ENCODE peak calls at places on chromosomes 6 and 20, in nine cellular contexts. O is neural progenitor cell; W is IMR-90; K is thoracic aorta; U is right lobe of liver; T is CD8-positive, alpha-beta T cell; S is uterus; L is tibial nerve; N is heart left ventricle. I is an unnamed sample.

GRCh38 chr6:133241901-133242760 is 974 bp downstream of the EYA4 start:
- DNase-seq in U (peak), S (no peak), O (peak), K (no peak), N (peak), L (no peak), W (peak), T (no peak), I (no peak)

GRCh38 chr6:133428299-133428698 is 187.1 kb downstream of the EYA4 start:
- DNase-seq in N (no peak), O (no peak), S (no peak), T (no peak), U (no peak), K (no peak), L (no peak), W (no peak), I (no peak)

GRCh38 chr20:3071610-3072529 is at the start of gene OXT:
- DNase-seq in K (no peak), U (peak), L (no peak), T (peak), W (no peak), S (peak), N (peak), O (peak), I (peak)

GRCh38 chr20:4563534-4563933 is 158.2 kb upstream of the PRND start:
- DNase-seq in O (peak), N (no peak), K (no peak), S (no peak), W (peak), U (no peak), L (no peak), T (no peak), I (no peak)

GRCh38 chr6:87481936-87482335 is 9.2 kb downstream of the SLC35A1 start:
- DNase-seq in S (no peak), K (no peak), N (no peak), U (no peak), T (no peak), O (no peak), L (no peak), W (no peak), I (no peak)

GRCh38 chr20:10902836-10903410 is 229.1 kb upstream of the JAG1 start:
- DNase-seq in U (no peak), O (no peak), S (no peak), T (no peak), K (no peak), L (no peak), W (no peak), N (no peak), I (no peak)

GRCh38 chr20:1242530-1242929 is 16.7 kb downstream of the RAD21L1 start:
- DNase-seq in O (no peak), S (no peak), W (peak), U (no peak), N (no peak), K (no peak), T (no peak), L (no peak), I (no peak)

GRCh38 chr6:155181498-155181897 is 82.3 kb upstream of the CLDN20 start:
- DNase-seq in S (no peak), L (no peak), T (no peak), N (no peak), W (no peak), U (no peak), O (no peak), K (no peak), I (no peak)

GRCh38 chr20:51958636-51959542 is 156.6 kb upstream of the SALL4 start:
- DNase-seq in U (no peak), W (peak), S (no peak), O (peak), N (no peak), L (no peak), T (no peak), K (no peak), I (peak)
- H3K4me3 ChIP-seq in U (no peak), W (no peak), S (no peak), O (peak), N (no peak), L (no peak), T (no peak), K (no peak), I (no peak)

GRCh38 chr6:54737247-54737646 is 109.3 kb upstream of the FAM83B start:
- DNase-seq in L (no peak), U (no peak), O (peak), K (no peak), T (no peak), N (no peak), S (no peak), W (no peak), I (no peak)
- TF ChIP-seq CTCF in L (no peak), U (peak), O (peak), K (no peak), T (no peak), N (no peak), S (no peak), W (peak), I (no peak)

DNA sequence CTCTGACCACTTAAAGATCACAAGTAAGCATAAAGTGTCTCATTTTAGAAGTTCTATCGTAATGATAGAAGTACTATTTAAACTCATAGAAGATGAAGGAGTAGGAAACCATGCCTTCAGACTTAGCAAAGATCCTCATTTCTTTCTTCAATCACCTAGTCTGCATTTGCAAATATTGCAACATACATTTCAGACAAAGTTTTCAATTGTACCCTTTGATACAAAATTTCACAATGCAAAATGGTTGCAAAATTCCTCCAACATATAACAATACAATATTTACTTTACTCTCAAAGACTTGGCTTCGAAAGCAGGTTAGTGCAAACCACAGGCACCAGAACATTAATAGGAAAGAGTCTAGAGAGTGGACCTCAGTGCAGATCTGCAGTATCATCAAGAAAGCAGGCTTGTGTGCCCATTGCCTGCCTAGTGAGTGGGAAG is 16.1 kb upstream of the ROS1 start:
- DNase-seq in S (no peak), O (no peak), W (peak), L (no peak), T (no peak), N (no peak), U (no peak), K (no peak), I (no peak)
- H3K4me3 ChIP-seq in S (no peak), O (no peak), W (no peak), L (no peak), T (no peak), N (no peak), U (no peak), K (no peak), I (no peak)

GRCh38 chr6:66496659-66497058 is 789.6 kb upstream of the EYS start:
- DNase-seq in W (no peak), U (no peak), S (no peak), K (no peak), O (peak), N (no peak), L (no peak), T (no peak), I (no peak)
- TF ChIP-seq CTCF in W (no peak), U (peak), S (no peak), K (no peak), O (peak), N (no peak), L (no peak), T (no peak), I (no peak)

GRCh38 chr20:49557449-49557848 is 10.5 kb downstream of the PTGIS start:
- DNase-seq in N (no peak), W (peak), O (no peak), K (no peak), S (no peak), T (no peak), U (no peak), L (no peak), I (no peak)
- H3K4me3 ChIP-seq in N (no peak), W (no peak), O (no peak), K (peak), S (peak), T (no peak), U (no peak), L (peak), I (no peak)

GRCh38 chr6:5025911-5026819 is 22.3 kb upstream of the RPP40 start:
- DNase-seq in O (peak), U (peak), T (no peak), K (no peak), W (peak), L (no peak), S (peak), N (peak), I (peak)
- TF ChIP-seq CTCF in O (peak), U (no peak), T (no peak), K (no peak), W (no peak), L (no peak), S (no peak), N (no peak), I (no peak)

GRCh38 chr20:25018841-25019240 is 26.3 kb upstream of the APMAP start:
- DNase-seq in W (no peak), U (no peak), K (no peak), S (no peak), L (no peak), T (no peak), N (no peak), O (no peak), I (no peak)

GRCh38 chr20:25021336-25021735 is 28.8 kb upstream of the APMAP start:
- DNase-seq in L (no peak), U (no peak), K (no peak), O (no peak), T (no peak), W (no peak), N (peak), S (no peak), I (no peak)

GRCh38 chr20:25020901-25021301 is 28.4 kb upstream of the APMAP start:
- DNase-seq in S (no peak), L (no peak), T (no peak), N (peak), W (no peak), U (no peak), O (no peak), K (no peak), I (peak)

GRCh38 chr20:25019381-25020155 is 27.0 kb upstream of the APMAP start:
- DNase-seq in N (peak), S (no peak), K (no peak), U (peak), O (no peak), W (no peak), T (no peak), L (no peak), I (no peak)

DNA sequence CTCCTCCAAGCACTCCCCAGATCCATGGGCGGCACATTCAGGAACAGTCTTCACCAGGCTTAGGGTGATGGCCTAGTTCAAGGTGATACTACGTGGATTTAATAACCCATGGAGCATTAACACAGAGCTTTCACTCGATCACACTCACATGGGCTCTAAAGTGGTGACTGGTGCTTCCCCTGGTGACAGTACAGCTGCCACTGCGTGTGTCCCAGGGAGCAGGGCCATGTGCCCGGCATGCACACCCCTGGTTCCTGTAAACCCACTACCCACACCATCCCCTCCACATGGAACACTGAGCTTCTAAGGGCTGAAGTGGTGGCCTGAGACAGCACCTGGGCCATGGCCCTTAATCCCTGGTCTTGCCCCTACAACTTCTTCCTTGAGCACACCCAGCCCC is 27.8 kb upstream of the APMAP start:
- DNase-seq in L (no peak), S (no peak), T (no peak), O (no peak), N (peak), W (no peak), K (no peak), U (peak), I (no peak)
- H3K4me3 ChIP-seq in L (no peak), S (no peak), T (no peak), O (no peak), N (no peak), W (no peak), K (no peak), U (no peak), I (no peak)

I was measured in lower leg skin.